ENCODE peak calls at places on chromosomes 13 and 19, in eight cellular contexts. D is stimulated activated CD4-positive, alpha-beta T cell treated with anti-CD3 and anti-CD28 coated beads, TNF-alpha, amount 100 ng/mL, for 48 hours; S is aorta; Y is OCI-M1; K is activated CD4-positive, alpha-beta T cell treated with anti-CD3 and anti-CD28 coated beads for 24 hours; L is NCI-H2081; R is left cardiac atrium; Q is NCI-H1417. H is an unnamed sample.
A peak's percentile ranks its signal among the peaks of the same experiment; 100 is the strongest.

GRCh38 chr19:1860133-1860775 is 3.1 kb downstream of the KLF16 start:
- DNase-seq in D (no peak), S (peak; percentile 75), Y (peak; percentile 66), K (no peak), L (peak; percentile 4), R (peak; percentile 79), Q (peak; percentile 83), H (peak; percentile 86)

GRCh38 chr19:35845215-35846037 is 6.9 kb downstream of the NPHS1 start:
- DNase-seq in D (no peak), S (no peak), Y (no peak), K (no peak), L (no peak), R (no peak), Q (peak; percentile 36), H (peak; percentile 66)

GRCh38 chr19:28505933-28506332 is 707.0 kb downstream of the UQCRFS1 start:
- DNase-seq in D (no peak), S (no peak), Y (no peak), K (no peak), L (no peak), R (no peak), Q (no peak), H (no peak)

GRCh38 chr19:30577551-30578090 is 205.4 kb downstream of the ZNF536 start:
- DNase-seq in D (no peak), S (no peak), Y (no peak), K (no peak), L (no peak), R (no peak), Q (no peak), H (no peak)

GRCh38 chr13:102907016-102907756 is 61.4 kb downstream of the ERCC5 start:
- DNase-seq in D (no peak), S (no peak), Y (no peak), K (no peak), L (no peak), R (no peak), Q (no peak), H (no peak)

GRCh38 chr13:44389003-44389666 is 15.5 kb downstream of the SERP2 start:
- DNase-seq in D (no peak), S (no peak), Y (peak; percentile 48), K (no peak), L (no peak), R (no peak), Q (no peak), H (no peak)

GRCh38 chr13:95087746-95088305 is 213.4 kb downstream of the ABCC4 start:
- DNase-seq in D (no peak), S (no peak), Y (peak; percentile 74), K (no peak), L (no peak), R (no peak), Q (no peak), H (no peak)

GRCh38 chr19:57708641-57709354 is at the start of gene ZNF154:
- DNase-seq in D (no peak), S (no peak), Y (no peak), K (no peak), L (no peak), R (peak; percentile 63), Q (no peak), H (no peak)

GRCh38 chr13:77595166-77595810 is 59.8 kb downstream of the SCEL start:
- DNase-seq in D (no peak), S (no peak), Y (no peak), K (no peak), L (no peak), R (no peak), Q (no peak), H (peak; percentile 84)

GRCh38 chr19:4403005-4403761 is 743 bp downstream of the CHAF1A start:
- DNase-seq in D (no peak), S (no peak), Y (peak; percentile 16), K (no peak), L (no peak), R (no peak), Q (no peak), H (peak; percentile 34)

GRCh38 chr13:26560456-26560855 is 3.0 kb downstream of the WASF3 start:
- DNase-seq in D (no peak), S (no peak), Y (no peak), K (no peak), L (no peak), R (no peak), Q (no peak), H (no peak)

GRCh38 chr19:1373534-1374249 is 10.0 kb upstream of the NDUFS7 start:
- DNase-seq in D (no peak), S (no peak), Y (no peak), K (no peak), L (no peak), R (peak; percentile 78), Q (no peak), H (no peak)

GRCh38 chr13:57624565-57625435 is 6.7 kb upstream of the PCDH17 start:
- DNase-seq in D (no peak), S (no peak), Y (peak; percentile 87), K (peak; percentile 16), L (peak; percentile 78), R (no peak), Q (peak; percentile 87), H (peak; percentile 72)

GRCh38 chr13:96284971-96285370 is 195.1 kb downstream of the HS6ST3 start:
- DNase-seq in D (no peak), S (no peak), Y (no peak), K (no peak), L (no peak), R (no peak), Q (no peak), H (no peak)

GRCh38 chr19:42123765-42124164 is 8.5 kb downstream of the POU2F2 start:
- DNase-seq in D (no peak), S (no peak), Y (no peak), K (no peak), L (no peak), R (no peak), Q (no peak), H (no peak)

H was measured in NCI-H69.